ENCODE peak calls at places on chromosome 11, in five cellular contexts. One of them, this sample, is unnamed.

GRCh38 chr11:78514922-78515502 is 59.7 kb downstream of the NARS2 start:
- DNase-seq in mesendoderm: no peak
- DNase-seq in H9: no peak
- DNase-seq in neuronal stem cell: no peak
- DNase-seq in mesenchymal stem cell: peak
- DNase-seq in this sample: no peak

GRCh38 chr11:86743223-86744118 is 56.9 kb upstream of the PRSS23 start:
- DNase-seq in mesendoderm: peak
- DNase-seq in H9: no peak
- DNase-seq in neuronal stem cell: no peak
- DNase-seq in mesenchymal stem cell: peak
- DNase-seq in this sample: peak

GRCh38 chr11:57471496-57471895 is 11.2 kb downstream of the RTN4RL2 start:
- DNase-seq in mesendoderm: no peak
- DNase-seq in H9: no peak
- DNase-seq in neuronal stem cell: no peak
- DNase-seq in mesenchymal stem cell: no peak
- DNase-seq in this sample: no peak

GRCh38 chr11:76823481-76824028 is 37.2 kb upstream of the ACER3 start:
- DNase-seq in mesendoderm: peak
- DNase-seq in H9: peak
- DNase-seq in neuronal stem cell: no peak
- DNase-seq in mesenchymal stem cell: peak
- DNase-seq in this sample: peak

GRCh38 chr11:123069878-123070821 is 8.2 kb upstream of the HSPA8 start:
- DNase-seq in mesendoderm: no peak
- DNase-seq in H9: no peak
- DNase-seq in neuronal stem cell: no peak
- DNase-seq in mesenchymal stem cell: no peak
- DNase-seq in this sample: no peak

GRCh38 chr11:132888226-132888625 is 644.1 kb downstream of the OPCML start:
- DNase-seq in mesendoderm: no peak
- DNase-seq in H9: no peak
- DNase-seq in neuronal stem cell: no peak
- DNase-seq in mesenchymal stem cell: peak
- DNase-seq in this sample: peak

GRCh38 chr11:93560534-93560933 is 17.3 kb upstream of the SMCO4 start:
- DNase-seq in mesendoderm: no peak
- DNase-seq in H9: no peak
- DNase-seq in neuronal stem cell: no peak
- DNase-seq in mesenchymal stem cell: no peak
- DNase-seq in this sample: no peak

GRCh38 chr11:65423516-65424199 is 1.1 kb downstream of the NEAT1 start:
- DNase-seq in mesendoderm: no peak
- DNase-seq in H9: no peak
- DNase-seq in neuronal stem cell: no peak
- DNase-seq in mesenchymal stem cell: no peak
- DNase-seq in this sample: peak

GRCh38 chr11:48085688-48086087 is 105.3 kb downstream of the PTPRJ start:
- DNase-seq in mesendoderm: no peak
- DNase-seq in H9: no peak
- DNase-seq in neuronal stem cell: no peak
- DNase-seq in mesenchymal stem cell: no peak
- DNase-seq in this sample: no peak

GRCh38 chr11:105000797-105001196 is 22.2 kb downstream of the CASP5 start:
- DNase-seq in mesendoderm: peak
- DNase-seq in H9: peak
- DNase-seq in neuronal stem cell: no peak
- DNase-seq in mesenchymal stem cell: no peak
- DNase-seq in this sample: no peak

GRCh38 chr11:118216621-118217526 is 7.9 kb downstream of the JAML start:
- DNase-seq in mesendoderm: no peak
- DNase-seq in H9: no peak
- DNase-seq in neuronal stem cell: no peak
- DNase-seq in mesenchymal stem cell: no peak
- DNase-seq in this sample: no peak

GRCh38 chr11:17773674-17774073 is 39.1 kb downstream of the KCNC1 start:
- DNase-seq in mesendoderm: no peak
- DNase-seq in H9: no peak
- DNase-seq in neuronal stem cell: no peak
- DNase-seq in mesenchymal stem cell: no peak
- DNase-seq in this sample: no peak

GRCh38 chr11:69914286-69915150 is 95.3 kb upstream of the FGF3 start:
- DNase-seq in mesendoderm: no peak
- DNase-seq in H9: peak
- DNase-seq in neuronal stem cell: no peak
- DNase-seq in mesenchymal stem cell: no peak
- DNase-seq in this sample: no peak
- H2BK15ac ChIP-seq in mesendoderm: no peak
- H2BK15ac ChIP-seq in H9: no peak
- H2BK15ac ChIP-seq in neuronal stem cell: peak
- H2BK15ac ChIP-seq in mesenchymal stem cell: peak
- H2BK15ac ChIP-seq in this sample: peak

DNA sequence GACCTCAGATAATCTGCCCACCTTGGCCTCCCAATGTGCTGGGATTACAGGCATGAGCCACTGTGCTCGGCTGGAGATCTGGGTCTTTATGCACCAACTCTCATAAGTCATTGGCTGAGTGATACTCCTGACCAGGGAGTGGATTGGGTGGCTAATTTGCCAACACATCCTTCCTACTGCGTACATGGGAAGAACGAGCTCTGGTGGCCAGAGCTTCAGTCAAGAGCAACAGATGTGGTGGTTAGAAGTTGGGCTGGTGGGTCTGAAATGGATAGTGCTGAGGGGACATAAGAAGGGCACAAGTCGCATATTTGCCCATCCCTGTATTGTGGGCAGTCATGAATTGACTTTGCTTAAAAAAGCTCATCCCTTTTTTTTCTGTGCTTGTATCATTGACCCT is 74.1 kb upstream of the AMPD3 start:
- DNase-seq in mesendoderm: no peak
- DNase-seq in H9: no peak
- DNase-seq in neuronal stem cell: no peak
- DNase-seq in mesenchymal stem cell: no peak
- DNase-seq in this sample: no peak
- H3K4me2 ChIP-seq in mesendoderm: no peak
- H3K4me2 ChIP-seq in H9: no peak
- H3K4me2 ChIP-seq in neuronal stem cell: no peak
- H3K4me2 ChIP-seq in mesenchymal stem cell: no peak
- H3K4me2 ChIP-seq in this sample: no peak

GRCh38 chr11:66868082-66868725 is 11.3 kb downstream of the LRFN4 start:
- DNase-seq in mesendoderm: no peak
- DNase-seq in H9: no peak
- DNase-seq in neuronal stem cell: no peak
- DNase-seq in mesenchymal stem cell: no peak
- DNase-seq in this sample: no peak

GRCh38 chr11:66868726-66869291 is 11.9 kb downstream of the LRFN4 start:
- DNase-seq in mesendoderm: peak
- DNase-seq in H9: peak
- DNase-seq in neuronal stem cell: peak
- DNase-seq in mesenchymal stem cell: no peak
- DNase-seq in this sample: no peak

GRCh38 chr11:66870131-66870530 is 13.3 kb downstream of the LRFN4 start:
- DNase-seq in mesendoderm: no peak
- DNase-seq in H9: no peak
- DNase-seq in neuronal stem cell: no peak
- DNase-seq in mesenchymal stem cell: no peak
- DNase-seq in this sample: no peak

GRCh38 chr11:66870616-66871520 is 14.0 kb downstream of the LRFN4 start:
- DNase-seq in mesendoderm: no peak
- DNase-seq in H9: no peak
- DNase-seq in neuronal stem cell: no peak
- DNase-seq in mesenchymal stem cell: no peak
- DNase-seq in this sample: no peak

DNA sequence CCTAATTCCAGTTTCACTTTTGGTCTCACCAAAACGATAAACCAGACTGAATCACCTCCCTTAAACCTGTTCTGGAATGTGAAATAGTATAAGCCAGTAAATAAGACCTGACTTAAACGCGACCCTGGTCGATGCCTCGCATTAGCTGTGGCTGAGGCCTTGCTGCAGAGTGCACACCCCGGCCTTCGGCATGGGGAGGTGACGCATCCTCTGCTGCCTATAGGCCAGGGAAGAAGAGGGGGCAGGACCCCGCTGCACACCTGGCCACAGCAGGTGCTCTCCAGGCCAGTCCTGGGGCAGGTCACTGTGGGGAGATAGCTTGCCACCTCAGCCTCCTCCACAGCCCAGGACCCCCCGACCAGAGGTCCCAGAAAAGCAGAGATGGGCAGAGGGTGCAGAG is 12.6 kb downstream of the LRFN4 start:
- DNase-seq in mesendoderm: no peak
- DNase-seq in H9: no peak
- DNase-seq in neuronal stem cell: no peak
- DNase-seq in mesenchymal stem cell: no peak
- DNase-seq in this sample: no peak
- H2BK5ac ChIP-seq in mesendoderm: no peak
- H2BK5ac ChIP-seq in H9: no peak
- H2BK5ac ChIP-seq in neuronal stem cell: no peak
- H2BK5ac ChIP-seq in mesenchymal stem cell: no peak
- H2BK5ac ChIP-seq in this sample: no peak

GRCh38 chr11:22433066-22433450 is 94.9 kb downstream of the SLC17A6 start:
- DNase-seq in mesendoderm: no peak
- DNase-seq in H9: no peak
- DNase-seq in neuronal stem cell: no peak
- DNase-seq in mesenchymal stem cell: no peak
- DNase-seq in this sample: no peak

GRCh38 chr11:22432331-22433065 is 94.3 kb downstream of the SLC17A6 start:
- DNase-seq in mesendoderm: peak
- DNase-seq in H9: peak
- DNase-seq in neuronal stem cell: peak
- DNase-seq in mesenchymal stem cell: no peak
- DNase-seq in this sample: peak

GRCh38 chr11:22430286-22430685 is 92.1 kb downstream of the SLC17A6 start:
- DNase-seq in mesendoderm: no peak
- DNase-seq in H9: no peak
- DNase-seq in neuronal stem cell: no peak
- DNase-seq in mesenchymal stem cell: no peak
- DNase-seq in this sample: no peak

GRCh38 chr11:22433517-22433916 is 95.3 kb downstream of the SLC17A6 start:
- DNase-seq in mesendoderm: no peak
- DNase-seq in H9: no peak
- DNase-seq in neuronal stem cell: no peak
- DNase-seq in mesenchymal stem cell: no peak
- DNase-seq in this sample: no peak

GRCh38 chr11:22431074-22431473 is 92.9 kb downstream of the SLC17A6 start:
- DNase-seq in mesendoderm: no peak
- DNase-seq in H9: no peak
- DNase-seq in neuronal stem cell: no peak
- DNase-seq in mesenchymal stem cell: no peak
- DNase-seq in this sample: no peak
- H2BK15ac ChIP-seq in mesendoderm: no peak
- H2BK15ac ChIP-seq in H9: no peak
- H2BK15ac ChIP-seq in neuronal stem cell: no peak
- H2BK15ac ChIP-seq in mesenchymal stem cell: no peak
- H2BK15ac ChIP-seq in this sample: no peak

DNA sequence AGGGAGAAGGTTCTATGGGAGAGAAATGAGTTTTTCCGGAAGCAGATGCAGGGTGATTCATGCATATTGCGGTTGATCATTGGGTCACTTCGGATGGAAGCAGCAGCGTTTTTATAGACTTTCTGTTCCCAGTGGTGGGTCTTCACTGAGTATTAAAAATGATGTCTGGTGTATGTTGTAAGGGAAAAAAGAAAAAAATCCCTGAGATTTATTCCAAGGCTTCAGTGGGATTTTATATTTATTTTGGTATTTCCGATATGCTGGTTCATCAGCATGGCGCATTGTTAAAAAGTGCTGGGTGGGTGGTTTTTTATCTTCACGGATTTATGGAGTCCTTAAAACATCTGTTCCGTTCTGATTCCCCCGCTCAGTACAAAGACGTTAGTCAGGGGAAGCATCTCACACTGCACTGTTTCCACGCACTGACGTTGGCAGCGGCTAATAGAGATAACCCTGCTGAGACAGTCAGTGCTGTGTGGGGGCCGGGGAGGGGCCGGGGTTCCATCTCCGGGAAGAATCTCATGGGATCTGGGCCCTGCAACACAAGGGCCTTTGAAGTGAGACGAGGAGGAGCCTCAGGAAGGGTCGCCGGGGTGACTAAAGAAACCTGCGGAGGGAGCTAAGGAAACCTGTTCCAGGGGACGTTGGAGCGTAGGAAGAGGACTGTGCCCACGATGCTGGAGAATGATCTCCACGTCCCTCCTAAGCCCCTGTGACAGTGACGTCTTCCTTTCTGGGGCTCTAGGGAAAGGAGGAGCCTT is 390.0 kb downstream of the NTM start:
- DNase-seq in mesendoderm: peak
- DNase-seq in H9: peak
- DNase-seq in neuronal stem cell: no peak
- DNase-seq in mesenchymal stem cell: no peak
- DNase-seq in this sample: peak
- H3K4me2 ChIP-seq in mesendoderm: no peak
- H3K4me2 ChIP-seq in H9: no peak
- H3K4me2 ChIP-seq in neuronal stem cell: no peak
- H3K4me2 ChIP-seq in mesenchymal stem cell: no peak
- H3K4me2 ChIP-seq in this sample: peak

DNA sequence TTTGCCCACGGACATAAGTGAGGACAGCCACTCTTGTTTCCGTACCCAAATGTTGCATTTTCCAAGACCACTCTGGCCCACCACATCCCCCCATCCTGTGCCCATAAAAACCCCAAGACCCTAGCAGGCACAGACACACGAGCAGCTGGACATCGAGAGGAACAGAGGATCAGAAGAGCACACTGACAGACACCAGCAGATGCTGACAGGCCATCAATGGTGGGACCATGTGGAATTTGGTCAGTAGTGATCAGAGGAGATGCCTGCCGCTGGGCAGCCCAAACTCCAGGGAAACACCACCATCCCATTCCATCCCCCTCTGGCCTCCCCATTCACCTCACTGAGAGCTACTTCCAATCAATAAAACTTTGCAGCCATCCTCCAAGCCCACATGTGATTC is 87.0 kb downstream of the DLG2 start:
- DNase-seq in mesendoderm: peak
- DNase-seq in H9: no peak
- DNase-seq in neuronal stem cell: no peak
- DNase-seq in mesenchymal stem cell: no peak
- DNase-seq in this sample: no peak
- H2BK5ac ChIP-seq in mesendoderm: peak
- H2BK5ac ChIP-seq in H9: peak
- H2BK5ac ChIP-seq in neuronal stem cell: no peak
- H2BK5ac ChIP-seq in mesenchymal stem cell: no peak
- H2BK5ac ChIP-seq in this sample: no peak

DNA sequence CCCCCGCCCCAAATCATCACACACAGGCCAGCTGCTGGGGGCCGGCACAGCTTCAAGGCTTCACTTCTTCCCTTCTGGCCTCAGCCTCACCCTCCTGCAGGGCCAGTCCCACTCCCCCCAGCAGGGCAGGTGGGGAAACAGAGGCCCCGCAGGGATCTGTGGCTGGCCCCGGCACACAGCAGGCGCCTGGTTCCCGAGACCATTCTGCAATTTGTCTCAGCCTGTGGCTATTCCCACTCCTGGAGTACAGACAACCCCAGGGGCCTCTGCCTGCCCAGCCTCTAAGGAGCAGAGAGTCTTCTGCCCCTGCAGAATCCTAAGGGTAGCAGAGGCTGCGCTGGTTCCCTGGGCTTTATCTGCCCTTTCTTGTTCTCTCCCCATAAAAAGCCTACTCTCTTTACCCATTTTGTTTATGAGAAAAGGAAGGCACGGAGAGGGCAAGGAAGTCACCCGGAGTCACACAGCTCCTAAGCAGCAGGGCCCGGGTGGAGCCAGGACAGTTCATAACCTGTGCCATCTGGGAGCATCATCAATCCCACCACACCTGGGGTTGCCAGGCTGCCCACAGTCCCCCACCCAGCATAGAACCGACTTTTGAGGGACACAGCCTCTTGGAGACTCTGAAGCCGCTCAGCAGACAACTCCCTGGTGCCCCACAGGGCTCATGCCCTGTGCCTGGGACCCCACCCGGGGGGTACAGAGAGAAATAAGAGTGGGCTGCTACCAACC is 17.4 kb upstream of the LINC01488 start:
- DNase-seq in mesendoderm: no peak
- DNase-seq in H9: no peak
- DNase-seq in neuronal stem cell: no peak
- DNase-seq in mesenchymal stem cell: no peak
- DNase-seq in this sample: no peak
- H2BK15ac ChIP-seq in mesendoderm: no peak
- H2BK15ac ChIP-seq in H9: no peak
- H2BK15ac ChIP-seq in neuronal stem cell: peak
- H2BK15ac ChIP-seq in mesenchymal stem cell: peak
- H2BK15ac ChIP-seq in this sample: no peak

This sample was measured in IMR-90.